ENCODE peak calls at places on chromosome 5, in five cellular contexts. One of them, this sample, is unnamed.

GRCh38 chr5:39794511-39794910 is 369.7 kb upstream of the DAB2 start:
- DNase-seq in lower leg skin: no peak
- DNase-seq in Caki2: no peak
- DNase-seq in Kasumi-1: no peak
- DNase-seq in G401: no peak
- DNase-seq in this sample: no peak

GRCh38 chr5:173746050-173746449 is 129.6 kb upstream of the BOD1 start:
- DNase-seq in Kasumi-1: no peak
- DNase-seq in Caki2: peak; percentile 57
- DNase-seq in lower leg skin: no peak
- DNase-seq in G401: no peak
- DNase-seq in this sample: no peak

GRCh38 chr5:142664067-142664466 is 21.8 kb downstream of the FGF1 start:
- DNase-seq in G401: no peak
- DNase-seq in Caki2: no peak
- DNase-seq in lower leg skin: peak; percentile 73
- DNase-seq in Kasumi-1: no peak
- DNase-seq in this sample: no peak

GRCh38 chr5:1202798-1203185 is 1.4 kb downstream of the SLC6A19 start:
- DNase-seq in lower leg skin: no peak
- DNase-seq in G401: no peak
- DNase-seq in Caki2: no peak
- DNase-seq in Kasumi-1: no peak
- DNase-seq in this sample: no peak

GRCh38 chr5:113806823-113807222 is 293.3 kb downstream of the YTHDC2 start:
- DNase-seq in lower leg skin: no peak
- DNase-seq in Kasumi-1: no peak
- DNase-seq in G401: peak; percentile 89
- DNase-seq in Caki2: no peak
- DNase-seq in this sample: peak; percentile 25

GRCh38 chr5:139126711-139127111 is 71.5 kb downstream of the SIL1 start:
- DNase-seq in Caki2: no peak
- DNase-seq in Kasumi-1: no peak
- DNase-seq in lower leg skin: no peak
- DNase-seq in G401: peak; percentile 75
- DNase-seq in this sample: no peak

GRCh38 chr5:138032028-138032571 is 779 bp downstream of the FAM13B start:
- DNase-seq in Kasumi-1: peak; percentile 86
- DNase-seq in G401: peak; percentile 58
- DNase-seq in lower leg skin: peak; percentile 91
- DNase-seq in Caki2: no peak
- DNase-seq in this sample: no peak

GRCh38 chr5:8993031-8993430 is 552.8 kb downstream of the SEMA5A start:
- DNase-seq in Caki2: peak; percentile 7
- DNase-seq in G401: no peak
- DNase-seq in Kasumi-1: peak; percentile 54
- DNase-seq in lower leg skin: no peak
- DNase-seq in this sample: no peak

GRCh38 chr5:179345429-179346321 is at the start of gene ADAMTS2:
- DNase-seq in G401: peak; percentile 34
- DNase-seq in Caki2: peak; percentile 11
- DNase-seq in lower leg skin: peak; percentile 94
- DNase-seq in Kasumi-1: peak; percentile 26
- DNase-seq in this sample: no peak